ENCODE peak calls at places on chromosome 2, in eight cellular contexts. S is tibial nerve, A is body of pancreas, X is iPS DF 6.9, Y is left ventricle myocardium inferior, C is lung, P is BE2C, W is esophagus squamous epithelium. L is an unnamed sample. For H3K4me1 and H3K36me3, the result is how much of the 10 kb centered on the place peaks cover.

GRCh38 chr2:183123117-183123958 is 905 bp upstream of the NUP35 start:
- DNase-seq in W (no peak), P (peak), A (no peak), C (no peak), S (no peak), Y (no peak), X (no peak), L (no peak)

GRCh38 chr2:178363252-178363651 is 87.7 kb downstream of the PRKRA start:
- DNase-seq in S (no peak), P (no peak), X (no peak), A (peak), W (no peak), C (no peak), Y (no peak), L (no peak)

GRCh38 chr2:65686928-65687521 is 254.6 kb upstream of the SPRED2 start:
- DNase-seq in A (no peak), W (no peak), C (no peak), Y (no peak), X (no peak), P (no peak), S (no peak), L (no peak)

GRCh38 chr2:655626-656025 is 21.6 kb downstream of the TMEM18 start:
- DNase-seq in W (no peak), P (no peak), S (no peak), Y (no peak), A (no peak), X (no peak), C (no peak), L (no peak)

GRCh38 chr2:73069855-73070650 is 1.5 kb downstream of the SFXN5 start:
- DNase-seq in W (no peak), Y (no peak), P (no peak), S (no peak), C (no peak), A (no peak), X (no peak), L (no peak)

GRCh38 chr2:136005462-136006205 is 20.2 kb upstream of the DARS1 start:
- DNase-seq in P (no peak), A (no peak), Y (no peak), W (no peak), X (no peak), C (no peak), S (no peak), L (no peak)

GRCh38 chr2:172574965-172575364 is 19.1 kb downstream of the PDK1 start:
- DNase-seq in Y (no peak), C (no peak), S (no peak), W (no peak), X (no peak), A (no peak), P (no peak), L (no peak)

GRCh38 chr2:217864960-217865359 is 137.8 kb downstream of the TNS1 start:
- DNase-seq in Y (no peak), A (no peak), S (no peak), P (no peak), W (no peak), C (no peak), X (no peak), L (no peak)

GRCh38 chr2:127000937-127001336 is 102.2 kb downstream of the TEX51 start:
- DNase-seq in S (no peak), P (no peak), W (no peak), X (no peak), Y (no peak), A (no peak), C (no peak), L (no peak)

GRCh38 chr2:169512525-169512924 is 3.0 kb downstream of the KLHL41 start:
- DNase-seq in P (no peak), W (no peak), S (no peak), X (no peak), A (no peak), Y (no peak), C (no peak), L (no peak)

GRCh38 chr2:48725696-48726494 is 29.6 kb downstream of the LHCGR start:
- DNase-seq in Y (no peak), S (no peak), C (no peak), P (no peak), A (no peak), W (no peak), X (no peak), L (no peak)

GRCh38 chr2:101474752-101475384 is at the start of gene RFX8:
- DNase-seq in P (no peak), A (no peak), X (no peak), W (no peak), C (no peak), S (no peak), Y (no peak), L (peak)

GRCh38 chr2:187554704-187555082 is 458 bp upstream of the TFPI start:
- DNase-seq in P (no peak), S (no peak), A (no peak), Y (no peak), X (no peak), W (no peak), C (no peak), L (no peak)
- H3K4me3 ChIP-seq in P (no peak), S (no peak), A (no peak), Y (peak), X (no peak), W (peak), C (no peak), L (no peak)

GRCh38 chr2:231617059-231617926 is 24.6 kb downstream of the TEX44 start:
- DNase-seq in X (no peak), Y (no peak), A (no peak), C (no peak), S (no peak), W (no peak), P (no peak), L (no peak)

GRCh38 chr2:231626449-231626848 is 33.8 kb downstream of the TEX44 start:
- DNase-seq in C (no peak), S (no peak), A (no peak), Y (no peak), P (no peak), X (no peak), W (no peak), L (no peak)

GRCh38 chr2:231627384-231628156 is 34.9 kb downstream of the TEX44 start:
- DNase-seq in A (no peak), W (no peak), C (no peak), P (no peak), S (no peak), X (no peak), Y (no peak), L (no peak)

GRCh38 chr2:231621051-231621879 is 28.6 kb downstream of the TEX44 start:
- DNase-seq in S (no peak), P (peak), W (no peak), X (no peak), Y (peak), C (no peak), A (no peak), L (no peak)

DNA sequence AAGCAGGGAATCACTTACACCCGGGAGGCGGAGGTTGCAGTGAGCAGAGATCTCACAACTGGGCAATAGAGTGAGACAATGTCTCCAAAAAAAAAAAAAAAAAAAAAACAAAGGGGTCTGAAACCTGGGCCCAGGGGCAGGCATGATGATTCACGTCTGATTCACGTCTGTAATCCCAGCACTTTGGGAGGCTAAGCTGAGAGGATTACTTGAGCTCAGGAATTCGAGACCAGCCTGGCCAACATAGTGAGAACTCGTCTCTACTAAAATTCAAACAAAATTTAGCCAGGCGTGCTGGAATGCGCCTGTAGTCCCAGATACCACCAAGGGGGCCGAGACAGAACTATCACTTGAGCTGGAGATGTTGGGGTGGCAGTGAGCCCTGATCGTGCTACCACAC is 30.3 kb downstream of the TEX44 start:
- DNase-seq in A (no peak), Y (no peak), P (no peak), X (no peak), C (no peak), W (no peak), S (no peak), L (no peak)
- H3K4me1 ChIP-seq in A (under half), Y (under half), P (under half), X (under half), C (under half), W (under half), S (under half), L (under half)

DNA sequence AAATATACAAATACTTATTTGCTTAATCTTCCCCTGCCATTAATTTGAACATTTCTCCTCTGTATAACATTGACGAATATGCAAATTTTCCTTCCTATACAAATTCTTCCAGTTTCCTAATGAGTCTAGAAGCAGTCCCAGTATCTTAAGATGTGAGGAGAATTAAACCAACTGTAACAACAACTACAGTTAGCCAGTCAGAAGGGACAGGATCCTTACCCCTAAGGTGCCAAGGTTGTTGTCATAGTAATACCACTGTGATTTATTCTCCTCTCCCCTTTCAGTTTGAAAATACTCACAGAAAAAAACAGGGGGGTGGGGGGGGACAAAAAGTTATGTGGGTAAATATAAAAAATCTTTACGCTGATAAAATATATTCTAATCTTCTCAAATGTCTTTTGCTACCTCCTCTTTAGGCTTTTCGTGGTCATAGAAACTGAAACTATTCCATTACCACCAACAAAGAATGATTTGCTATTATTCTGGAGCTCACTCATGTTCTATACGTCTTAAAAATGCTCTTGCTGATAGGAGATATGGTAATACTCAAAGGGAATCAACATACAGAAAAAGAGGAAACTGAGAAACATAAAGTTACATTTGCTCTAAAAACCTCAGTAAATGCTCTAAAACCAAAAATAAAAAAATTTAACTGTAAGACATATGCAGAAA is 107.6 kb downstream of the MEMO1 start:
- DNase-seq in W (no peak), P (no peak), S (no peak), A (no peak), Y (no peak), X (no peak), C (no peak), L (no peak)
- H3K36me3 ChIP-seq in W (under half), P (under half), S (under half), A (under half), Y (under half), X (under half), C (under half), L (under half)

GRCh38 chr2:19753818-19754217 is 148.0 kb downstream of the TTC32 start:
- DNase-seq in W (no peak), A (no peak), Y (no peak), X (no peak), S (no peak), C (no peak), P (no peak), L (no peak)
- H3K4me3 ChIP-seq in W (no peak), A (no peak), Y (no peak), X (no peak), S (no peak), C (no peak), P (no peak), L (no peak)

GRCh38 chr2:203992496-203992895 is 55.9 kb downstream of the ICOS start:
- DNase-seq in W (no peak), C (no peak), S (no peak), X (no peak), P (no peak), Y (no peak), A (no peak), L (no peak)

GRCh38 chr2:203993011-203993410 is 56.4 kb downstream of the ICOS start:
- DNase-seq in A (no peak), P (no peak), C (no peak), W (no peak), Y (no peak), X (no peak), S (no peak), L (no peak)

GRCh38 chr2:203989536-203989935 is 53.0 kb downstream of the ICOS start:
- DNase-seq in W (no peak), C (no peak), X (no peak), A (no peak), S (no peak), Y (no peak), P (no peak), L (no peak)

GRCh38 chr2:203987959-203988358 is 51.4 kb downstream of the ICOS start:
- DNase-seq in A (no peak), C (no peak), P (no peak), W (no peak), S (no peak), X (no peak), Y (no peak), L (no peak)

GRCh38 chr2:203988540-203989264 is 52.1 kb downstream of the ICOS start:
- DNase-seq in P (no peak), C (no peak), X (no peak), Y (no peak), S (no peak), W (no peak), A (no peak), L (no peak)
- H3K4me1 ChIP-seq in P (under half), C (under half), X (under half), Y (under half), S (under half), W (under half), A (under half), L (under half)

GRCh38 chr2:84674586-84674985 is 158.3 kb downstream of the DNAH6 start:
- DNase-seq in S (no peak), C (no peak), Y (no peak), A (no peak), W (no peak), X (no peak), P (no peak), L (no peak)
- H3K36me3 ChIP-seq in S (under half), C (under half), Y (under half), A (under half), W (under half), X (under half), P (under half), L (under half)

GRCh38 chr2:12479042-12479601 is 237.6 kb upstream of the TRIB2 start:
- DNase-seq in Y (no peak), A (no peak), C (no peak), P (no peak), S (no peak), X (no peak), W (no peak), L (no peak)

GRCh38 chr2:12478151-12479041 is 238.3 kb upstream of the TRIB2 start:
- DNase-seq in Y (no peak), P (no peak), X (no peak), W (no peak), S (no peak), A (no peak), C (no peak), L (no peak)
- H3K4me3 ChIP-seq in Y (no peak), P (no peak), X (no peak), W (no peak), S (no peak), A (no peak), C (no peak), L (no peak)

DNA sequence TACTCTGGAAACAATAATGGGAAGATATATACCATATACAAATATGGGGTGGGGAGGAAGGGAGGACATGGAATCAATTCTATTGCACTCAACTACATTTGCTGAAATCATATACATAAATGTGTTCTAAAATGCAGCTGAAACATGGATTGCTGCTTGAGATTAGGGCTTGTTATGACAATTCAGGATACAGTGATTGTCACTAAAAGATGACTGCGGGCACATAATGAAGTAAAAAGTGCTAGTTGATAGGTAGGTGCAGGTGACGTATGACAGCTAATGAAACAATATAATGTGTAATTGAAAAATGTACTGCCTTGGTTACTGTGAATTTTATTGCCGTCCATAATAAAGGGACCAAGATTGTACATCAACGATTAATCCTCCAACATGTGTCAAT is 1062.1 kb upstream of the FANCL start:
- DNase-seq in Y (no peak), P (no peak), C (no peak), S (no peak), W (no peak), X (no peak), A (no peak), L (no peak)
- H3K4me1 ChIP-seq in Y (under half), P (under half), C (under half), S (under half), W (under half), X (under half), A (under half), L (under half)

GRCh38 chr2:27606611-27607010 is 22.2 kb downstream of the CCDC121 start:
- DNase-seq in S (no peak), A (no peak), X (no peak), P (no peak), Y (no peak), W (no peak), C (no peak), L (no peak)
- H3K36me3 ChIP-seq in S (under half), A (under half), X (under half), P (half or more), Y (half or more), W (under half), C (under half), L (half or more)

GRCh38 chr2:111117666-111118454 is 2.9 kb upstream of the BCL2L11 start:
- DNase-seq in W (no peak), S (no peak), P (no peak), Y (peak), A (peak), C (no peak), X (no peak), L (no peak)
- H3K4me3 ChIP-seq in W (peak), S (peak), P (peak), Y (peak), A (no peak), C (no peak), X (peak), L (peak)

L was measured in CD8-positive, alpha-beta memory T cell.